ENCODE peak calls at places on chromosomes 16 and 17, in nine cellular contexts. L, R, Q, W, J, P, V, X and U are unnamed samples.
A peak's percentile ranks its signal among the peaks of the same experiment; 100 is the strongest.

GRCh38 chr17:74117999-74118421 is 85.5 kb upstream of the RPL38 start:
- DNase-seq in X (no peak), Q (no peak), W (no peak), R (peak; percentile 60), V (no peak), P (no peak), J (no peak), L (no peak), U (no peak)

GRCh38 chr16:2178321-2179106 is 17.9 kb downstream of the CASKIN1 start:
- DNase-seq in R (no peak), V (peak; percentile 44), W (no peak), X (no peak), Q (no peak), J (no peak), L (no peak), P (peak; percentile 12), U (no peak)

GRCh38 chr17:17416400-17417360 is 60.1 kb upstream of the MED9 start:
- DNase-seq in L (peak; percentile 87), X (no peak), J (no peak), P (peak; percentile 71), R (peak; percentile 72), V (peak; percentile 94), W (no peak), Q (peak; percentile 54), U (peak; percentile 93)

GRCh38 chr16:87855852-87856715 is 13.2 kb downstream of the SLC7A5 start:
- DNase-seq in X (no peak), W (peak; percentile 66), L (peak; percentile 56), R (peak; percentile 93), P (peak; percentile 43), V (no peak), J (no peak), Q (no peak), U (no peak)

GRCh38 chr16:70760221-70760620 is 40.7 kb downstream of the VAC14 start:
- DNase-seq in Q (no peak), P (no peak), W (no peak), J (no peak), V (no peak), R (no peak), X (no peak), L (no peak), U (no peak)

GRCh38 chr17:75181608-75182318 is 996 bp downstream of the SUMO2 start:
- DNase-seq in L (no peak), V (peak; percentile 38), J (peak; percentile 11), Q (peak; percentile 18), R (peak; percentile 88), P (peak; percentile 63), W (peak; percentile 17), X (no peak), U (no peak)

GRCh38 chr17:16215002-16215272 is 397 bp downstream of the NCOR1 start:
- DNase-seq in J (no peak), R (peak; percentile 90), V (no peak), L (no peak), W (peak; percentile 18), X (peak; percentile 3), P (peak; percentile 35), Q (no peak), U (peak; percentile 44)

GRCh38 chr17:51540151-51540550 is 279.8 kb downstream of the UTP18 start:
- DNase-seq in R (no peak), P (peak; percentile 39), L (no peak), W (no peak), J (no peak), Q (no peak), X (no peak), V (no peak), U (no peak)

GRCh38 chr16:11256657-11257130 is 690 bp upstream of the SOCS1 start:
- DNase-seq in L (peak; percentile 25), Q (peak; percentile 60), R (peak; percentile 92), J (no peak), V (no peak), P (no peak), X (peak; percentile 42), W (peak; percentile 37), U (no peak)

GRCh38 chr16:56708821-56709685 is 20.9 kb upstream of the NUP93 start:
- DNase-seq in L (no peak), J (no peak), X (no peak), P (peak; percentile 28), W (no peak), Q (no peak), R (peak; percentile 76), V (no peak), U (no peak)